ENCODE peak calls at places on chromosomes 7 and 10, in four cellular contexts. One of them, this sample, is unnamed.

GRCh38 chr7:90222811-90223725 is 11.5 kb downstream of the STEAP2 start:
- DNase-seq in lower lobe of right lung: no peak
- DNase-seq in NCI-H1092 treated with DMSO at 0.1 percent for 48 hours: no peak
- DNase-seq in WTC11: no peak
- DNase-seq in this sample: no peak

GRCh38 chr7:2387897-2388636 is 15.3 kb upstream of the CHST12 start:
- DNase-seq in lower lobe of right lung: no peak
- DNase-seq in NCI-H1092 treated with DMSO at 0.1 percent for 48 hours: no peak
- DNase-seq in WTC11: no peak
- DNase-seq in this sample: no peak

GRCh38 chr10:131569851-131570715 is 258.6 kb upstream of the TCERG1L start:
- DNase-seq in lower lobe of right lung: no peak
- DNase-seq in NCI-H1092 treated with DMSO at 0.1 percent for 48 hours: no peak
- DNase-seq in WTC11: peak; percentile 60
- DNase-seq in this sample: peak; percentile 94

GRCh38 chr10:10792681-10793080 is 225.0 kb upstream of the CELF2 start:
- DNase-seq in lower lobe of right lung: no peak
- DNase-seq in NCI-H1092 treated with DMSO at 0.1 percent for 48 hours: no peak
- DNase-seq in WTC11: no peak
- DNase-seq in this sample: no peak

GRCh38 chr7:2165610-2166594 is 66.8 kb downstream of the MAD1L1 start:
- DNase-seq in lower lobe of right lung: no peak
- DNase-seq in NCI-H1092 treated with DMSO at 0.1 percent for 48 hours: no peak
- DNase-seq in WTC11: no peak
- DNase-seq in this sample: peak; percentile 32

GRCh38 chr7:1055084-1055450 is 10.7 kb downstream of the GPR146 start:
- DNase-seq in lower lobe of right lung: peak; percentile 89
- DNase-seq in NCI-H1092 treated with DMSO at 0.1 percent for 48 hours: peak; percentile 31
- DNase-seq in WTC11: no peak
- DNase-seq in this sample: no peak

GRCh38 chr7:36082910-36083309 is 70.1 kb upstream of the EEPD1 start:
- DNase-seq in lower lobe of right lung: no peak
- DNase-seq in NCI-H1092 treated with DMSO at 0.1 percent for 48 hours: no peak
- DNase-seq in WTC11: peak; percentile 48
- DNase-seq in this sample: peak; percentile 78

GRCh38 chr10:70337201-70337651 is 45.2 kb downstream of the LRRC20 start:
- DNase-seq in lower lobe of right lung: no peak
- DNase-seq in NCI-H1092 treated with DMSO at 0.1 percent for 48 hours: no peak
- DNase-seq in WTC11: no peak
- DNase-seq in this sample: peak; percentile 81

GRCh38 chr7:84042110-84042539 is 152.5 kb downstream of the SEMA3A start:
- DNase-seq in lower lobe of right lung: no peak
- DNase-seq in NCI-H1092 treated with DMSO at 0.1 percent for 48 hours: no peak
- DNase-seq in WTC11: no peak
- DNase-seq in this sample: no peak

GRCh38 chr7:78039791-78040776 is 241.5 kb downstream of the PHTF2 start:
- DNase-seq in lower lobe of right lung: peak; percentile 55
- DNase-seq in NCI-H1092 treated with DMSO at 0.1 percent for 48 hours: no peak
- DNase-seq in WTC11: peak; percentile 81
- DNase-seq in this sample: peak; percentile 89

GRCh38 chr10:48605264-48605615 is 367 bp upstream of the ARHGAP22 start:
- DNase-seq in lower lobe of right lung: no peak
- DNase-seq in NCI-H1092 treated with DMSO at 0.1 percent for 48 hours: no peak
- DNase-seq in WTC11: no peak
- DNase-seq in this sample: no peak

GRCh38 chr7:128811631-128812430 is 18.4 kb upstream of the FLNC start:
- DNase-seq in lower lobe of right lung: no peak
- DNase-seq in NCI-H1092 treated with DMSO at 0.1 percent for 48 hours: peak; percentile 26
- DNase-seq in WTC11: no peak
- DNase-seq in this sample: no peak

GRCh38 chr10:28619465-28619864 is 57.9 kb upstream of the BAMBI start:
- DNase-seq in lower lobe of right lung: no peak
- DNase-seq in NCI-H1092 treated with DMSO at 0.1 percent for 48 hours: no peak
- DNase-seq in WTC11: no peak
- DNase-seq in this sample: no peak

GRCh38 chr7:100629117-100629711 is 12.1 kb downstream of the TFR2 start:
- DNase-seq in lower lobe of right lung: no peak
- DNase-seq in NCI-H1092 treated with DMSO at 0.1 percent for 48 hours: no peak
- DNase-seq in WTC11: peak; percentile 87
- DNase-seq in this sample: peak; percentile 94

GRCh38 chr10:112307631-112308502 is 24.7 kb downstream of the TECTB start:
- DNase-seq in lower lobe of right lung: peak; percentile 50
- DNase-seq in NCI-H1092 treated with DMSO at 0.1 percent for 48 hours: peak; percentile 3
- DNase-seq in WTC11: peak; percentile 79
- DNase-seq in this sample: peak; percentile 89

GRCh38 chr10:132703305-132704007 is 82.5 kb downstream of the NKX6-2 start:
- DNase-seq in lower lobe of right lung: peak; percentile 21
- DNase-seq in NCI-H1092 treated with DMSO at 0.1 percent for 48 hours: no peak
- DNase-seq in WTC11: no peak
- DNase-seq in this sample: peak; percentile 26

GRCh38 chr10:132299381-132300336 is 8.1 kb downstream of the STK32C start:
- DNase-seq in lower lobe of right lung: no peak
- DNase-seq in NCI-H1092 treated with DMSO at 0.1 percent for 48 hours: no peak
- DNase-seq in WTC11: no peak
- DNase-seq in this sample: peak; percentile 45

GRCh38 chr7:142956951-142957623 is 5.1 kb downstream of the KEL start:
- DNase-seq in lower lobe of right lung: no peak
- DNase-seq in NCI-H1092 treated with DMSO at 0.1 percent for 48 hours: no peak
- DNase-seq in WTC11: no peak
- DNase-seq in this sample: peak; percentile 63

GRCh38 chr10:124622866-124623536 is 121.2 kb downstream of the FAM53B start:
- DNase-seq in lower lobe of right lung: no peak
- DNase-seq in NCI-H1092 treated with DMSO at 0.1 percent for 48 hours: no peak
- DNase-seq in WTC11: no peak
- DNase-seq in this sample: no peak

GRCh38 chr10:7380704-7381241 is 30.1 kb downstream of the SFMBT2 start:
- DNase-seq in lower lobe of right lung: no peak
- DNase-seq in NCI-H1092 treated with DMSO at 0.1 percent for 48 hours: no peak
- DNase-seq in WTC11: no peak
- DNase-seq in this sample: no peak

GRCh38 chr10:44300666-44301649 is 83.9 kb downstream of the CXCL12 start:
- DNase-seq in lower lobe of right lung: no peak
- DNase-seq in NCI-H1092 treated with DMSO at 0.1 percent for 48 hours: no peak
- DNase-seq in WTC11: no peak
- DNase-seq in this sample: no peak

GRCh38 chr10:18681971-18682403 is 22.8 kb downstream of the ARL5B start:
- DNase-seq in lower lobe of right lung: no peak
- DNase-seq in NCI-H1092 treated with DMSO at 0.1 percent for 48 hours: no peak
- DNase-seq in WTC11: no peak
- DNase-seq in this sample: no peak

GRCh38 chr7:33854951-33855350 is 50.4 kb upstream of the BMPER start:
- DNase-seq in lower lobe of right lung: no peak
- DNase-seq in NCI-H1092 treated with DMSO at 0.1 percent for 48 hours: no peak
- DNase-seq in WTC11: no peak
- DNase-seq in this sample: no peak

GRCh38 chr7:9516672-9517071 is 1083.3 kb downstream of the NXPH1 start:
- DNase-seq in lower lobe of right lung: no peak
- DNase-seq in NCI-H1092 treated with DMSO at 0.1 percent for 48 hours: no peak
- DNase-seq in WTC11: no peak
- DNase-seq in this sample: no peak

GRCh38 chr7:28088032-28088431 is 92.6 kb downstream of the JAZF1 start:
- DNase-seq in lower lobe of right lung: no peak
- DNase-seq in NCI-H1092 treated with DMSO at 0.1 percent for 48 hours: no peak
- DNase-seq in WTC11: no peak
- DNase-seq in this sample: no peak

GRCh38 chr10:8051851-8052257 is 2.6 kb upstream of the GATA3 start:
- DNase-seq in lower lobe of right lung: no peak
- DNase-seq in NCI-H1092 treated with DMSO at 0.1 percent for 48 hours: no peak
- DNase-seq in WTC11: peak; percentile 71
- DNase-seq in this sample: no peak

GRCh38 chr7:67738958-67739357 is 742.3 kb downstream of the TYW1 start:
- DNase-seq in lower lobe of right lung: no peak
- DNase-seq in NCI-H1092 treated with DMSO at 0.1 percent for 48 hours: no peak
- DNase-seq in WTC11: no peak
- DNase-seq in this sample: no peak

GRCh38 chr10:97081621-97082235 is 104.0 kb downstream of the SLIT1 start:
- DNase-seq in lower lobe of right lung: no peak
- DNase-seq in NCI-H1092 treated with DMSO at 0.1 percent for 48 hours: no peak
- DNase-seq in WTC11: peak; percentile 85
- DNase-seq in this sample: peak; percentile 94

GRCh38 chr7:122803323-122803722 is 82.9 kb downstream of the CADPS2 start:
- DNase-seq in lower lobe of right lung: no peak
- DNase-seq in NCI-H1092 treated with DMSO at 0.1 percent for 48 hours: peak; percentile 18
- DNase-seq in WTC11: no peak
- DNase-seq in this sample: peak; percentile 54

GRCh38 chr10:92849234-92849525 is 860 bp downstream of the EXOC6 start:
- DNase-seq in lower lobe of right lung: no peak
- DNase-seq in NCI-H1092 treated with DMSO at 0.1 percent for 48 hours: peak; percentile 35
- DNase-seq in WTC11: no peak
- DNase-seq in this sample: no peak

GRCh38 chr7:9718071-9718470 is 1255.6 kb upstream of the PHF14 start:
- DNase-seq in lower lobe of right lung: no peak
- DNase-seq in NCI-H1092 treated with DMSO at 0.1 percent for 48 hours: peak; percentile 31
- DNase-seq in WTC11: no peak
- DNase-seq in this sample: no peak

GRCh38 chr7:75725306-75725705 is 13.4 kb downstream of the HIP1 start:
- DNase-seq in lower lobe of right lung: no peak
- DNase-seq in NCI-H1092 treated with DMSO at 0.1 percent for 48 hours: no peak
- DNase-seq in WTC11: no peak
- DNase-seq in this sample: no peak

GRCh38 chr10:121294630-121295029 is 303.6 kb downstream of the FGFR2 start:
- DNase-seq in lower lobe of right lung: no peak
- DNase-seq in NCI-H1092 treated with DMSO at 0.1 percent for 48 hours: no peak
- DNase-seq in WTC11: no peak
- DNase-seq in this sample: no peak

GRCh38 chr7:44912775-44913347 is 27.5 kb upstream of the PURB start:
- DNase-seq in lower lobe of right lung: no peak
- DNase-seq in NCI-H1092 treated with DMSO at 0.1 percent for 48 hours: no peak
- DNase-seq in WTC11: no peak
- DNase-seq in this sample: peak; percentile 70

GRCh38 chr7:114986181-114986800 is 64.4 kb downstream of the MDFIC start:
- DNase-seq in lower lobe of right lung: no peak
- DNase-seq in NCI-H1092 treated with DMSO at 0.1 percent for 48 hours: no peak
- DNase-seq in WTC11: no peak
- DNase-seq in this sample: no peak

GRCh38 chr10:48444266-48444665 is 137.8 kb downstream of the MAPK8 start:
- DNase-seq in lower lobe of right lung: no peak
- DNase-seq in NCI-H1092 treated with DMSO at 0.1 percent for 48 hours: peak; percentile 18
- DNase-seq in WTC11: no peak
- DNase-seq in this sample: peak; percentile 87

GRCh38 chr10:23293973-23294372 is 50.6 kb downstream of the C10orf67 start:
- DNase-seq in lower lobe of right lung: no peak
- DNase-seq in NCI-H1092 treated with DMSO at 0.1 percent for 48 hours: no peak
- DNase-seq in WTC11: no peak
- DNase-seq in this sample: no peak

GRCh38 chr10:97714401-97715258 is 1.1 kb downstream of the MARVELD1 start:
- DNase-seq in lower lobe of right lung: peak; percentile 76
- DNase-seq in NCI-H1092 treated with DMSO at 0.1 percent for 48 hours: no peak
- DNase-seq in WTC11: peak; percentile 75
- DNase-seq in this sample: peak; percentile 90

GRCh38 chr7:111438369-111439289 is 123.7 kb downstream of the IMMP2L start:
- DNase-seq in lower lobe of right lung: no peak
- DNase-seq in NCI-H1092 treated with DMSO at 0.1 percent for 48 hours: no peak
- DNase-seq in WTC11: no peak
- DNase-seq in this sample: no peak

GRCh38 chr10:103982639-103983038 is 15.7 kb downstream of the SLK start:
- DNase-seq in lower lobe of right lung: no peak
- DNase-seq in NCI-H1092 treated with DMSO at 0.1 percent for 48 hours: no peak
- DNase-seq in WTC11: peak; percentile 61
- DNase-seq in this sample: peak; percentile 86

This sample was measured in endodermal cell.